ENCODE peak calls at places on chromosomes 5 and 9, in nine cellular contexts. G, U, B, O, W, L, Y, N and Q are unnamed samples.

GRCh38 chr9:99948896-99949295 is 42.4 kb downstream of the STX17 start:
- DNase-seq in W (no peak), O (no peak), G (no peak), U (peak; percentile 25), Y (no peak), L (no peak), N (no peak), B (peak; percentile 91), Q (no peak)

GRCh38 chr5:139976703-139977102 is 66.4 kb downstream of the NRG2 start:
- DNase-seq in B (no peak), N (no peak), L (no peak), W (no peak), O (no peak), U (no peak), G (no peak), Y (no peak), Q (no peak)

GRCh38 chr5:143890475-143890874 is 78.5 kb downstream of the HMHB1 start:
- DNase-seq in O (no peak), U (no peak), L (no peak), Y (no peak), B (no peak), N (no peak), G (no peak), W (no peak), Q (no peak)

GRCh38 chr9:70488098-70488792 is 73.8 kb upstream of the KLF9 start:
- DNase-seq in W (no peak), B (no peak), L (no peak), N (no peak), O (no peak), Y (peak; percentile 63), G (no peak), U (no peak), Q (no peak)

GRCh38 chr9:7148243-7148765 is 390.5 kb downstream of the KDM4C start:
- DNase-seq in L (no peak), U (no peak), O (no peak), B (no peak), G (no peak), N (no peak), W (no peak), Y (no peak), Q (no peak)

GRCh38 chr5:178123987-178124925 is 6.6 kb upstream of the RMND5B start:
- DNase-seq in U (no peak), W (no peak), G (no peak), N (no peak), O (no peak), L (no peak), Y (no peak), B (no peak), Q (no peak)

GRCh38 chr5:130526708-130527107 is 622.4 kb downstream of the CHSY3 start:
- DNase-seq in Y (no peak), B (no peak), L (no peak), G (no peak), W (no peak), O (no peak), N (no peak), U (peak; percentile 14), Q (no peak)

GRCh38 chr5:93236807-93237421 is 344.1 kb downstream of the NR2F1-AS1 start:
- DNase-seq in W (no peak), U (peak; percentile 16), O (no peak), Y (no peak), L (no peak), B (no peak), G (no peak), N (no peak), Q (no peak)

GRCh38 chr5:83321656-83322055 is 149.9 kb upstream of the VCAN start:
- DNase-seq in Y (no peak), B (no peak), L (no peak), U (no peak), G (no peak), W (no peak), O (no peak), N (no peak), Q (no peak)

GRCh38 chr5:26278078-26278477 is 760.3 kb downstream of the CDH9 start:
- DNase-seq in N (no peak), O (no peak), B (no peak), U (no peak), L (no peak), Y (no peak), G (no peak), W (no peak), Q (no peak)